ENCODE peak calls at places on chromosomes 12 and 14, in five cellular contexts. A, Q, G, B and E are unnamed samples.

GRCh38 chr12:122129131-122129530 is 44.9 kb downstream of the IL31 start:
- DNase-seq in G (no peak), Q (no peak), A (no peak), B (no peak), E (no peak)

GRCh38 chr12:111430418-111431353 is 25.0 kb downstream of the SH2B3 start:
- DNase-seq in Q (no peak), B (no peak), G (no peak), A (no peak), E (peak)

GRCh38 chr12:96132819-96133218 is 61.4 kb upstream of the ELK3 start:
- DNase-seq in B (no peak), G (peak), Q (no peak), A (no peak), E (no peak)

GRCh38 chr14:41668346-41668745 is 61.7 kb downstream of the LRFN5 start:
- DNase-seq in Q (no peak), G (no peak), B (no peak), A (no peak), E (no peak)

GRCh38 chr14:79856357-79856756 is 354.9 kb downstream of the DIO2 start:
- DNase-seq in Q (no peak), G (no peak), B (no peak), A (no peak), E (no peak)

GRCh38 chr14:87067597-87067996 is 925.4 kb downstream of the GALC start:
- DNase-seq in B (no peak), A (no peak), Q (no peak), G (no peak), E (no peak)

GRCh38 chr12:79686171-79686570 is 4.6 kb downstream of the PAWR start:
- DNase-seq in G (no peak), A (peak), B (no peak), Q (no peak), E (no peak)

GRCh38 chr14:53716521-53716920 is 240.1 kb downstream of the BMP4 start:
- DNase-seq in G (no peak), Q (no peak), B (no peak), A (no peak), E (no peak)

GRCh38 chr12:81779216-81779615 is 20.1 kb upstream of the PPFIA2 start:
- DNase-seq in A (no peak), Q (no peak), G (no peak), B (no peak), E (no peak)

GRCh38 chr12:103632554-103633216 is 45.6 kb downstream of the STAB2 start:
- DNase-seq in Q (peak), B (peak), A (peak), G (peak), E (peak)

GRCh38 chr14:101230161-101230850 is 326.8 kb upstream of the RTL1 start:
- DNase-seq in Q (no peak), G (peak), B (peak), A (no peak), E (no peak)

GRCh38 chr14:74905595-74906142 is 17.4 kb downstream of the RPS6KL1 start:
- DNase-seq in G (peak), Q (peak), B (peak), A (peak), E (peak)

GRCh38 chr12:27207626-27208413 is 36.3 kb upstream of the STK38L start:
- DNase-seq in Q (no peak), B (no peak), G (no peak), A (peak), E (no peak)

GRCh38 chr14:53953828-53954550 is 2.6 kb downstream of the BMP4 start:
- DNase-seq in B (peak), G (no peak), Q (no peak), A (peak), E (peak)

GRCh38 chr12:105363890-105364289 is 33.4 kb downstream of the C12orf75 start:
- DNase-seq in Q (peak), G (no peak), A (no peak), B (no peak), E (no peak)
- H3K4me2 ChIP-seq in Q (peak), G (no peak), A (no peak), B (no peak), E (no peak)

GRCh38 chr12:1443421-1444141 is 150.8 kb downstream of the FBXL14 start:
- DNase-seq in A (peak), Q (no peak), G (no peak), B (no peak), E (peak)
- H3K4me2 ChIP-seq in A (peak), Q (no peak), G (no peak), B (no peak), E (peak)

GRCh38 chr14:39109893-39110715 is 4.0 kb upstream of the GEMIN2 start:
- DNase-seq in G (no peak), A (no peak), Q (peak), B (no peak), E (no peak)
- H3K4me2 ChIP-seq in G (peak), A (no peak), Q (peak), B (no peak), E (no peak)

DNA sequence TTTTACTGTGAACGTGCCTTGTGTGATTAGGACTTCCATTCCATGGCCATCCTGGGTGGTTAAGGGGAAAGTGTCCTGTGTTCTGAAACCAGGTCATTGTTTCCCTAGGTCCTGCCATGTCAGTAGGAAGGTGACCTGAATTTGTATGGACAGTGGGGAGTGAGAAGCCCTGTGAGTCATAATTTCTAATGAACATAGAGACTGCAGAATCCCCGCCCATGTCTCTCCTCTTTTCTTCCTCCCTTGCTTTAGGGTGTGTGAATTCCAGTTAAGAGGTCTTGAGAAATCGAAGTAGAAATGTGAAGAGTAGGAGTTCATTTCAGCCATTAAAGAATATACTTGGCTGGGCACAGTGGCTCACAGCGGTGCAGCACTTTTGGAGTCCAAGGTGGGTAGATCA is 8.1 kb downstream of the TTC9 start:
- DNase-seq in Q (no peak), G (no peak), B (no peak), A (peak), E (no peak)
- H3K4me2 ChIP-seq in Q (no peak), G (no peak), B (no peak), A (no peak), E (no peak)

GRCh38 chr12:98635657-98636323 is 8.8 kb downstream of the IKBIP start:
- DNase-seq in B (peak), G (no peak), A (peak), Q (peak), E (peak)
- H3K4me2 ChIP-seq in B (peak), G (no peak), A (peak), Q (peak), E (peak)

DNA sequence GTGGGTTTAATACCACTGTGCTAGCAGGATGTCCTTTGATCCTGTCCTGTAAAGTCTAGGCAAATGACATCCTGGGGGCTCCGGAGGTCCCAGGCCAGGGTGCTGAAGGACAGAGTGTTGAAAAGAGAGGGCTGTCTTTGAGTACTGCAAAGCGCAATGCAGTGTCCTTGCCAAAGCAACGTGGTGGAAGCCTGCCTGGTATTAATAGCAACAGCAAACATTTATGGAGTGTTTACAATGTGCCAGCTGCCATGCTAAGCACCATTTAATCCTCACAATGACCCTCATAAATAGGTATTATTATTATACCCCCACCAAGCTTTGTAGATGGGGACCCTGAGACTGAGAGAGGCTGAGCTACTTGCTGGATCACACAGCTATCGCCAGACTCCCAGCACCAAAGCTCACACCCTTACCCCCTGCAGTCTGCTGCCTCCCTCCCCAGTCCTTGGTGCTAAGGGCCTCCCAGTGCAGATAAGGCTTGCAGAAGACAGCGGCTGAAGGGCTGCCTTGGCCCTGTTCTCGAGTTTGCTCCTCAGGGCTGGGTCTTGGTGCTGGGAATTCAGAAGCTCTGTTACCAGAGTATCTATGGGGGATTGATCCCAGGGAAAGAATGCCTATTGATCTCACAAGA is 427.7 kb downstream of the FUT8 start:
- DNase-seq in G (no peak), B (no peak), A (no peak), Q (no peak), E (peak)
- H3K4me2 ChIP-seq in G (no peak), B (no peak), A (no peak), Q (no peak), E (peak)

GRCh38 chr12:7970475-7971252 is 34.7 kb upstream of the SLC2A3 start:
- DNase-seq in B (peak), A (peak), G (peak), Q (peak), E (peak)

DNA sequence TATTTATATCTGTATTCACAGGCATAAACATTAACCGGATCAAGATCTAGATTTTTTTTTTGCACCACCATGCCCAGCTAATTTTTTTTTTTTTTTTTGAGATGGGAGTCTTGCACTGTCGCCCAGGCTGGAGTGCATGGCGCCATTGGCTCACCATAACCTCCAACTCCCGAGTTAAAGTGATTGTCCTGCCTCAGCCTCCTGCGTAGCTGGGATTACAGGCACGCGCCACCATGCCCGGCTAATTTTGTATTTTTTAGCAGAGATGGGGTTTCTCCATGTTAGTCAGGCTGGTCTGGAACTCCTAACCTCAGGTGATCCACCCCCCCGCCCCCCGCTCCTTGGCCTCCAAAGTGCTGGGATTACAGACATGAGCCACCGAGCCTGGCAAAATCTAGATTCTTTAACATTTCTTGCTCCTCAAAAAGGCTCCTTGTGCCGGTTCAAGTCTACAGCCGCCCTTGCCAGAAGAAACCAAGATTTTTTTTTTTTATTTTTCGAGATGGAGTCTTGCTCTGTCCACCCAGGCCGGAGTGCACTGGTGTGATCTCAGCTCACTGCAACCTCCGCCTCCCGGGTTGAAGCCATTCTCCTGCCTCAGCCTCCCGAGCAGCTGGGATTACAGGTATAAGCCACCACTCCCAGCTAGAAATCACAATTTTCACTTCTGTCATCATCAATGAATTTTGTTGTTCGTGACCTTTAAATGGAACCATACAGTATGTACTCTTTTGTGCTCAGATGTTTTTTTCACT is 36.9 kb upstream of the SLC2A3 start:
- DNase-seq in B (no peak), Q (no peak), G (no peak), A (no peak), E (no peak)
- H3K4me2 ChIP-seq in B (no peak), Q (peak), G (no peak), A (no peak), E (no peak)